ENCODE peak calls at places on chromosomes 16 and 17, in seven cellular contexts. L is adrenal gland; R is heart left ventricle; X is CD8-positive, alpha-beta T cell; Y is brain microvascular endothelial cell; C is cardiac muscle cell; B is MM.1S. N is an unnamed sample. For H3K36me3, the result is how much of the 10 kb centered on the place peaks cover.

GRCh38 chr17:73952498-73953205 is 250.8 kb upstream of the RPL38 start:
- DNase-seq in C (peak), B (no peak), L (no peak), Y (no peak), R (no peak), X (peak), N (peak)

GRCh38 chr17:6392609-6393367 is 42.1 kb downstream of the AIPL1 start:
- DNase-seq in C (no peak), R (no peak), Y (no peak), B (no peak), X (no peak), L (no peak), N (no peak)

GRCh38 chr17:7858487-7858832 is 657 bp downstream of the CYB5D1 start:
- DNase-seq in C (peak), X (peak), B (peak), R (peak), Y (peak), L (peak), N (peak)

GRCh38 chr16:3019594-3020246 is 448 bp upstream of the TNFRSF12A start:
- DNase-seq in B (no peak), L (no peak), X (no peak), Y (no peak), R (no peak), C (no peak), N (no peak)

GRCh38 chr16:30394603-30395154 is 541 bp upstream of the ZNF48 start:
- DNase-seq in Y (peak), X (no peak), L (no peak), R (peak), C (peak), B (no peak), N (no peak)

GRCh38 chr17:79479876-79480275 is 131.0 kb downstream of the RBFOX3 start:
- DNase-seq in R (no peak), B (no peak), C (no peak), Y (no peak), X (no peak), L (no peak), N (no peak)

GRCh38 chr17:74531231-74531761 is at the start of gene CD300LB:
- DNase-seq in X (no peak), C (no peak), B (no peak), R (no peak), Y (no peak), L (peak), N (no peak)

GRCh38 chr17:75315541-75316243 is 26.5 kb upstream of the SLC25A19 start:
- DNase-seq in C (no peak), R (no peak), X (no peak), B (no peak), Y (no peak), L (peak), N (no peak)

GRCh38 chr17:2302740-2303277 is 776 bp downstream of the SMG6 start:
- DNase-seq in C (no peak), L (no peak), X (no peak), B (peak), Y (no peak), R (no peak), N (no peak)

GRCh38 chr16:66849543-66849942 is 5.3 kb downstream of the CA7 start:
- DNase-seq in C (no peak), L (no peak), Y (no peak), X (no peak), B (no peak), R (no peak), N (no peak)

GRCh38 chr17:77772461-77772897 is 186.0 kb upstream of the TNRC6C start:
- DNase-seq in B (peak), X (peak), C (peak), Y (peak), L (peak), R (peak), N (peak)

GRCh38 chr17:44687752-44688151 is 1.8 kb downstream of the CCDC43 start:
- DNase-seq in X (no peak), L (no peak), Y (no peak), B (no peak), R (no peak), C (no peak), N (no peak)

GRCh38 chr17:82734987-82735866 is at the start of gene FN3K:
- DNase-seq in Y (peak), X (peak), L (peak), B (no peak), C (peak), R (peak), N (peak)

GRCh38 chr17:41523787-41524186 is 4.3 kb downstream of the KRT19 start:
- DNase-seq in C (no peak), R (no peak), X (no peak), Y (no peak), B (no peak), L (no peak), N (no peak)

GRCh38 chr17:57366558-57367351 is 110.4 kb downstream of the MSI2 start:
- DNase-seq in L (no peak), Y (no peak), X (no peak), R (no peak), B (no peak), C (no peak), N (no peak)

GRCh38 chr16:4709481-4709880 is 16.1 kb downstream of the NUDT16L1 start:
- DNase-seq in B (no peak), C (no peak), X (no peak), L (no peak), Y (no peak), R (no peak), N (no peak)

GRCh38 chr17:81405382-81406005 is 10.2 kb downstream of the BAHCC1 start:
- DNase-seq in Y (no peak), C (peak), R (no peak), B (no peak), L (no peak), X (no peak), N (no peak)

GRCh38 chr16:10616744-10617640 is 36.6 kb upstream of the EMP2 start:
- DNase-seq in Y (peak), X (no peak), R (peak), C (peak), B (no peak), L (peak), N (peak)

GRCh38 chr16:58709338-58709737 is 24.8 kb upstream of the SLC38A7 start:
- DNase-seq in B (no peak), Y (no peak), C (no peak), X (no peak), R (no peak), L (no peak), N (no peak)

GRCh38 chr17:15741624-15742023 is 9.5 kb downstream of the TBC1D26 start:
- DNase-seq in L (no peak), C (no peak), Y (no peak), R (no peak), X (no peak), B (no peak), N (no peak)

GRCh38 chr17:18066866-18067265 is 20.9 kb upstream of the DRG2 start:
- DNase-seq in C (no peak), X (no peak), Y (no peak), L (no peak), B (no peak), R (no peak), N (no peak)

GRCh38 chr17:18069101-18069500 is 18.6 kb upstream of the DRG2 start:
- DNase-seq in L (no peak), C (no peak), X (no peak), B (no peak), Y (no peak), R (no peak), N (no peak)

GRCh38 chr17:18065546-18065945 is 22.2 kb upstream of the DRG2 start:
- DNase-seq in X (no peak), C (no peak), Y (no peak), R (peak), L (no peak), B (no peak), N (no peak)

GRCh38 chr17:18059283-18059682 is 20.1 kb downstream of the GID4 start:
- DNase-seq in B (no peak), R (no peak), C (no peak), X (no peak), L (no peak), Y (no peak), N (no peak)

GRCh38 chr17:18064053-18064452 is 23.7 kb upstream of the DRG2 start:
- DNase-seq in X (no peak), R (no peak), C (no peak), B (no peak), Y (no peak), L (no peak), N (no peak)
- H3K36me3 ChIP-seq in X (under half), R (half or more), C (under half), B (under half), Y (under half), L (under half), N (half or more)

DNA sequence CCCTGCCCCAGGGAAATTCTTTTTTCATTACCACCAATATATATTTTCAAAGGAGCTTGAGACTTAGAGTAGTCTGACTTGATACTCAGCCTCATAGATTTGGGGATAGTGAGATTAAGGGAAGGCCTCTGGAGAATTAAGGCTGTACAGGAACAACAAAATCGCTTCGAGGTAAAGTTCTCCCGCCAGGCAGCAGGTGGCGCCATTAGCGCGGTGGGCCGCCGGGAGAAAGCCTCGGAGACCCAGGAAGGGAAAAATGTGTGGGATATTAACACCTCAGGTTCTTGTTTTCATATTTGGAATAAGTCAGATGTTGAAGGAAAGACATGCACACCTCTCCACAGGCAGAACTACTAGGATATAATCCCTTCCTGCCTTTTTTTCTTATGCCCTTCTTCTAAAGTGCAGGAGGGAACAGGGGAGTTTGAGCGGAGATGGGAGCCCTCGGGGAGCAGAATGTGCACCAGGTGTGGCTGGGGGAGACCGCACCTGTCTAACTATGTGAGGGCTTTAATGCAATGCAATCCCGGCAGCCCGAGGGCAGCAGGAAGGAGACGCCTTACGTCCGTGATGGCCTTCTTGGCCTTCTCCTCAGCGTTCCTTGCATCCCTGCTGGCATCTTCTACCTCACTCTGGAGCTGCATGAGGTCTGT is 25.9 kb downstream of the MYH3 start:
- DNase-seq in X (peak), L (peak), C (peak), B (peak), R (no peak), Y (no peak), N (no peak)
- TF ChIP-seq CTCF in X (peak), L (peak), C (peak), B (peak), R (peak), Y (peak), N (peak)

GRCh38 chr16:1311212-1311737 is 1.8 kb downstream of the UBE2I start:
- DNase-seq in C (no peak), R (no peak), L (no peak), X (no peak), Y (no peak), B (no peak), N (no peak)
- H3K4me3 ChIP-seq in C (peak), R (peak), L (no peak), X (peak), Y (peak), B (peak), N (peak)

GRCh38 chr17:29129731-29130130 is 50.5 kb downstream of the MYO18A start:
- DNase-seq in L (no peak), Y (no peak), C (no peak), R (no peak), X (no peak), B (no peak), N (no peak)

GRCh38 chr17:29126268-29126923 is 53.8 kb downstream of the MYO18A start:
- DNase-seq in X (no peak), C (no peak), L (no peak), R (no peak), Y (no peak), B (no peak), N (no peak)

GRCh38 chr17:29124931-29125270 is 55.3 kb downstream of the MYO18A start:
- DNase-seq in R (no peak), X (no peak), Y (no peak), C (no peak), L (peak), B (no peak), N (peak)

GRCh38 chr17:29125651-29126050 is 54.5 kb downstream of the MYO18A start:
- DNase-seq in R (no peak), Y (no peak), B (no peak), L (no peak), X (no peak), C (no peak), N (no peak)

DNA sequence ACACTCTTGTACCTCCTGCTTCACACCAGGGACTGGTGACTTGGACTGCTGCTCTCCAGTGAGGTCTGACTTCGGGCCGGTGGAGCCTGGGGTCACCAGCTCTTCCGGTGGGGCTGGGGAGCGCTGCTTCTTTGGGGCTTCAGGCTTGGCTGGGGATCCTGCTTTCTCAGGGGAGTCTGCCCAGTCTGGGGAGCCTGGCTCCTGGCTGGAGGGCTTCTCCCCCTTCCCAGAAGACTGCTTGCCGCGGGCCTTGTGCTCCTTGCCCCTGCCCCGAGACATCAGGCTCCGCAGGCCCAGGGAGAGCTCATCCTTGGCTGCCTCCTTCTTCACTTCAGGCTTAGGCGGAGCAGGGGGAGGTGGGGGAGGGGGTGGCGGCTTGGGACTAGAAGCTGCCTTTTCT is 52.4 kb downstream of the MYO18A start:
- DNase-seq in R (no peak), X (no peak), L (no peak), Y (no peak), C (no peak), B (no peak), N (no peak)
- H3K36me3 ChIP-seq in R (under half), X (under half), L (under half), Y (under half), C (under half), B (under half), N (under half)